ENCODE peak calls at places on chromosomes 1 and 21, in six cellular contexts. M is tibial artery, Y is kidney, V is MM.1S, S is esophagus squamous epithelium, G is mammary epithelial cell. P is an unnamed sample.
A peak's percentile ranks its signal among the peaks of the same experiment; 100 is the strongest.

GRCh38 chr1:64082459-64082858 is 121.0 kb upstream of the UBE2U start:
- DNase-seq in S (no peak), V (no peak), M (no peak), Y (no peak), G (peak; percentile 84), P (no peak)

GRCh38 chr1:230883964-230884363 is 15.6 kb upstream of the C1orf198 start:
- DNase-seq in V (no peak), G (no peak), M (no peak), Y (no peak), S (no peak), P (no peak)

GRCh38 chr1:66758247-66758755 is 6.0 kb downstream of the DYNLT5 start:
- DNase-seq in Y (no peak), V (peak; percentile 94), M (no peak), S (no peak), G (no peak), P (no peak)

GRCh38 chr1:227411066-227411465 is 92.8 kb upstream of the CDC42BPA start:
- DNase-seq in G (no peak), V (no peak), S (no peak), Y (no peak), M (no peak), P (no peak)

GRCh38 chr1:19371226-19372135 is 59.4 kb downstream of the SLC66A1 start:
- DNase-seq in M (no peak), G (no peak), V (no peak), S (no peak), Y (no peak), P (no peak)

GRCh38 chr1:203324103-203325003 is 19.0 kb downstream of the BTG2 start:
- DNase-seq in G (no peak), Y (no peak), M (peak; percentile 56), S (no peak), V (peak; percentile 60), P (no peak)

GRCh38 chr1:3743421-3743820 is 8.8 kb upstream of the CCDC27 start:
- DNase-seq in S (no peak), V (no peak), M (no peak), G (no peak), Y (no peak), P (no peak)

GRCh38 chr1:50497007-50497406 is 73.8 kb upstream of the DMRTA2 start:
- DNase-seq in Y (no peak), M (no peak), G (no peak), S (no peak), V (no peak), P (no peak)

GRCh38 chr1:36339215-36339614 is 15.8 kb upstream of the EVA1B start:
- DNase-seq in V (no peak), G (no peak), Y (no peak), M (no peak), S (no peak), P (no peak)

GRCh38 chr1:148372731-148373130 is 110.4 kb downstream of the PPIAL4G start:
- DNase-seq in Y (no peak), M (no peak), S (no peak), G (peak; percentile 41), V (peak; percentile 19), P (no peak)

GRCh38 chr1:23875382-23875781 is 7.3 kb upstream of the FUCA1 start:
- DNase-seq in G (no peak), S (no peak), Y (no peak), V (no peak), M (no peak), P (no peak)

GRCh38 chr21:43370091-43370658 is 56.8 kb downstream of the SIK1 start:
- DNase-seq in V (no peak), S (no peak), Y (no peak), M (no peak), G (peak; percentile 61), P (no peak)

GRCh38 chr1:206739411-206740076 is 31.0 kb upstream of the IL19 start:
- DNase-seq in V (peak; percentile 98), S (no peak), M (no peak), Y (no peak), G (no peak), P (no peak)

GRCh38 chr1:27122652-27123051 is 32.3 kb downstream of the SLC9A1 start:
- DNase-seq in Y (peak; percentile 88), G (no peak), M (peak; percentile 71), V (no peak), S (no peak), P (peak; percentile 70)

GRCh38 chr1:212267460-212267859 is 17.8 kb upstream of the PPP2R5A start:
- DNase-seq in V (no peak), M (no peak), G (no peak), S (no peak), Y (no peak), P (no peak)

GRCh38 chr1:214979191-214979590 is 103.3 kb upstream of the KCNK2 start:
- DNase-seq in Y (no peak), M (no peak), S (no peak), G (peak; percentile 6), V (no peak), P (no peak)

GRCh38 chr1:206866062-206866461 is 639 bp downstream of the IL20 start:
- DNase-seq in G (no peak), S (no peak), Y (no peak), V (no peak), M (no peak), P (no peak)

GRCh38 chr1:170168263-170168662 is 22.5 kb downstream of the NTMT2 start:
- DNase-seq in M (no peak), S (no peak), G (peak; percentile 2), V (peak; percentile 54), Y (no peak), P (no peak)

GRCh38 chr1:33420870-33421775 is 9.8 kb downstream of the PHC2 start:
- DNase-seq in S (no peak), Y (no peak), V (no peak), M (no peak), G (no peak), P (no peak)

GRCh38 chr1:176559474-176560390 is 96.8 kb downstream of the PAPPA2 start:
- DNase-seq in G (peak; percentile 27), V (peak; percentile 51), S (no peak), Y (peak; percentile 44), M (peak; percentile 67), P (no peak)

GRCh38 chr1:234554478-234555311 is 55.3 kb downstream of the IRF2BP2 start:
- DNase-seq in G (no peak), Y (no peak), V (no peak), M (no peak), S (no peak), P (no peak)

DNA sequence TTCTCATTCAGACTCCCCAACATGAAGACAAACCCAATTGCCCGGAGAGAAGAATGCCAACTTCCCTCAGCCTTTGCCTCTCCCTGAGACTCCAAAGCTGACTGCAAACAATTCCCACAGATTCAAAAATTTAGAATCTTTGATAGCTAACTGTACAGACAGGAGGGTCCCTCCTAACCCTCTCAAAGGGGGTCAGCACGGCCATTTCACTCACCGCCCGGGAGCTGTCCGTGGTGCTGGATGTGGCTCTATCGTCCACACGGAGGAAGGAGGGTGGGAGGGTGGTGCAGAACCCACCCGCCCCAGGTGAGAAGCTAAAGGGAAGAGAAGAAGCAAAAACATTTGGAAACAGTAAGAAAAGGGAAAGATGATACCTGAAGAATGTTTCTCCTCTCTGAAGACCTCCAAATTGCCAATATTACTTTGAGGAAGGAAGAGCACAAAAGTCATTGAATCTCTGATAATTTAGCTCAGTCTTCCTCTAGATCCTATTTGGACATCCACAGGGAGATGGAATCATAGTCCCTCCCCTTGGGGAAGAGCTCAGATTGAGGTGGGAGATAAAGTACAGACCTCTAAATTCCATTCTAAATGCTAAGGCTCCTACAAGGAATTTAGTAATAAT is 45.5 kb downstream of the RHBG start:
- DNase-seq in Y (no peak), V (no peak), M (no peak), S (no peak), G (no peak), P (no peak)
- H3K9me3 ChIP-seq in Y (no peaks in the 10 kb centered on the region), V (no peaks in the 10 kb centered on the region), M (no peaks in the 10 kb centered on the region), S (no peaks in the 10 kb centered on the region), G (no peaks in the 10 kb centered on the region), P (no peaks in the 10 kb centered on the region)

DNA sequence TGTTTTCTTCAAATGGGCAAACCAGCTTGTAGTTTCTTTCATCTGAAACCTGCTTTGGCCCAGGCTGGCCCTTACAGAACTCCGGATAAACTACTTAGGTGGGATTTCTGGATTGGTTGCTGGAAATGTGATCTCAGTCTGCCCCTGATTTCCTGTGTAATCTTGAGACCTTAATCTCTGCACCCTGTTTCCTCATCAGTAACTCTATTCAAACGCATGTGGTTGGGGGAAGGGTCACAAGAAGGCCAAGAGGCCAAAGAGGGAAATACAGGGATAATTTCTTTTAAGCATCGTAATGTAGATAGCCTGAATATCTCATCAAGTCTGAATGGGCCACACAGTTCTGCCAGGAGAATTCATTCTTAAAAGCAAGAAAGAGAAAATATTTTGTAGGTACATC is 483.6 kb downstream of the LTN1 start:
- DNase-seq in V (no peak), M (no peak), Y (no peak), S (no peak), G (no peak), P (no peak)
- H3K4me1 ChIP-seq in V (no peaks in the 10 kb centered on the region), M (no peaks in the 10 kb centered on the region), Y (no peaks in the 10 kb centered on the region), S (no peaks in the 10 kb centered on the region), G (no peaks in the 10 kb centered on the region), P (no peaks in the 10 kb centered on the region)

GRCh38 chr21:33866851-33867250 is 48.8 kb downstream of the ATP5PO start:
- DNase-seq in M (no peak), V (no peak), G (no peak), Y (no peak), S (no peak), P (no peak)

GRCh38 chr21:33871171-33871570 is 44.4 kb downstream of the ATP5PO start:
- DNase-seq in Y (no peak), G (peak; percentile 35), S (no peak), V (no peak), M (no peak), P (no peak)

GRCh38 chr21:33873116-33873515 is 42.5 kb downstream of the ATP5PO start:
- DNase-seq in S (no peak), G (no peak), V (no peak), Y (no peak), M (no peak), P (no peak)

GRCh38 chr21:33874161-33874560 is 41.4 kb downstream of the ATP5PO start:
- DNase-seq in V (no peak), G (no peak), S (no peak), Y (no peak), M (no peak), P (no peak)

GRCh38 chr21:33870768-33871167 is 44.8 kb downstream of the ATP5PO start:
- DNase-seq in M (no peak), S (no peak), G (no peak), V (no peak), Y (no peak), P (no peak)
- H3K36me3 ChIP-seq in M (no peaks in the 10 kb centered on the region), S (no peaks in the 10 kb centered on the region), G (no peaks in the 10 kb centered on the region), V (no peaks in the 10 kb centered on the region), Y (no peaks in the 10 kb centered on the region), P (no peaks in the 10 kb centered on the region)

GRCh38 chr1:87702455-87702854 is 373.8 kb downstream of the LMO4 start:
- DNase-seq in G (no peak), V (no peak), Y (no peak), M (no peak), S (no peak), P (no peak)

GRCh38 chr1:87706779-87707228 is 378.1 kb downstream of the LMO4 start:
- DNase-seq in Y (no peak), V (no peak), M (no peak), G (no peak), S (no peak), P (no peak)

GRCh38 chr1:87705233-87705632 is 376.6 kb downstream of the LMO4 start:
- DNase-seq in V (no peak), Y (no peak), S (no peak), M (no peak), G (no peak), P (no peak)

GRCh38 chr1:87706198-87706597 is 377.5 kb downstream of the LMO4 start:
- DNase-seq in S (no peak), M (no peak), G (no peak), V (no peak), Y (no peak), P (no peak)
- H3K9me3 ChIP-seq in S (peaks cover 20% of the 10 kb centered on the region), M (peaks cover 17% of the 10 kb centered on the region), G (no peaks in the 10 kb centered on the region), V (no peaks in the 10 kb centered on the region), Y (peaks cover 3% of the 10 kb centered on the region), P (peaks cover 20% of the 10 kb centered on the region)